ENCODE peak calls at places on chromosomes 6 and 20, in seven cellular contexts. Y is Calu3; D is activated naive CD8-positive, alpha-beta T cell treated with anti-CD3 and anti-CD28 coated beads for 36 hours; W is EL; K is RPMI7951; C is NCI-H1092 treated with DMSO at 0.1 percent for 48 hours; V is B cell. T is an unnamed sample.

GRCh38 chr20:51966296-51966971 is 164.1 kb upstream of the SALL4 start:
- DNase-seq in Y (peak; percentile 83), D (peak; percentile 4), W (peak; percentile 73), K (peak; percentile 81), C (peak; percentile 20), V (peak; percentile 10), T (peak; percentile 75)

GRCh38 chr6:123575218-123575617 is 61.5 kb downstream of the TRDN start:
- DNase-seq in Y (no peak), D (no peak), W (no peak), K (no peak), C (peak; percentile 79), V (no peak), T (no peak)

GRCh38 chr6:108632441-108632840 is 71.7 kb downstream of the FOXO3 start:
- DNase-seq in Y (no peak), D (no peak), W (no peak), K (no peak), C (no peak), V (no peak), T (no peak)

GRCh38 chr6:42459888-42460287 is 8.2 kb upstream of the TRERF1 start:
- DNase-seq in Y (no peak), D (no peak), W (no peak), K (no peak), C (no peak), V (no peak), T (no peak)

GRCh38 chr20:57087102-57087501 is 179.3 kb downstream of the BMP7 start:
- DNase-seq in Y (no peak), D (no peak), W (no peak), K (no peak), C (no peak), V (no peak), T (no peak)

GRCh38 chr20:54123587-54124180 is 50.1 kb downstream of the CYP24A1 start:
- DNase-seq in Y (peak; percentile 99), D (no peak), W (peak; percentile 95), K (peak; percentile 100), C (no peak), V (no peak), T (peak; percentile 51)

GRCh38 chr6:158414900-158415299 is 102.6 kb downstream of the TULP4 start:
- DNase-seq in Y (no peak), D (no peak), W (peak; percentile 65), K (peak; percentile 66), C (no peak), V (no peak), T (no peak)

GRCh38 chr6:6148192-6148815 is 141.6 kb upstream of the NRN1 start:
- DNase-seq in Y (no peak), D (no peak), W (no peak), K (no peak), C (no peak), V (no peak), T (no peak)

GRCh38 chr20:59948828-59949720 is 8.9 kb downstream of the FAM217B start:
- DNase-seq in Y (peak; percentile 48), D (no peak), W (peak; percentile 57), K (peak; percentile 60), C (peak; percentile 60), V (peak; percentile 64), T (no peak)

GRCh38 chr20:57409316-57409671 is 18.1 kb downstream of the RBM38 start:
- DNase-seq in Y (no peak), D (no peak), W (no peak), K (no peak), C (no peak), V (peak; percentile 29), T (no peak)

GRCh38 chr20:50533061-50533460 is 22.9 kb downstream of the PTPN1 start:
- DNase-seq in Y (no peak), D (no peak), W (peak; percentile 46), K (no peak), C (no peak), V (no peak), T (no peak)

GRCh38 chr6:135939216-135939610 is 87.7 kb downstream of the PDE7B start:
- DNase-seq in Y (no peak), D (no peak), W (no peak), K (no peak), C (no peak), V (no peak), T (no peak)

GRCh38 chr20:37640600-37641561 is 52.9 kb upstream of the CTNNBL1 start:
- DNase-seq in Y (peak; percentile 23), D (no peak), W (no peak), K (peak; percentile 54), C (peak; percentile 25), V (no peak), T (no peak)

GRCh38 chr6:130598021-130598989 is 228.9 kb upstream of the SMLR1 start:
- DNase-seq in Y (no peak), D (no peak), W (peak; percentile 54), K (peak; percentile 83), C (no peak), V (no peak), T (no peak)

GRCh38 chr20:50848341-50848808 is 53.5 kb downstream of the BCAS4 start:
- DNase-seq in Y (no peak), D (no peak), W (no peak), K (peak; percentile 44), C (peak; percentile 8), V (no peak), T (no peak)

GRCh38 chr20:32539817-32540675 is 45.1 kb downstream of the NOL4L start:
- DNase-seq in Y (peak; percentile 50), D (peak; percentile 78), W (no peak), K (no peak), C (no peak), V (peak; percentile 45), T (no peak)

GRCh38 chr6:15476631-15477380 is 186.0 kb downstream of the DTNBP1 start:
- DNase-seq in Y (no peak), D (no peak), W (peak; percentile 42), K (no peak), C (no peak), V (no peak), T (no peak)

GRCh38 chr6:136502791-136503190 is 47.4 kb downstream of the MAP7 start:
- DNase-seq in Y (no peak), D (no peak), W (no peak), K (no peak), C (no peak), V (no peak), T (no peak)

GRCh38 chr6:31585531-31585930 is 546 bp upstream of the LST1 start:
- DNase-seq in Y (peak; percentile 55), D (peak; percentile 39), W (no peak), K (no peak), C (no peak), V (peak; percentile 45), T (no peak)

GRCh38 chr20:32810941-32811340 is 8.8 kb upstream of the MAPRE1 start:
- DNase-seq in Y (no peak), D (no peak), W (no peak), K (no peak), C (no peak), V (no peak), T (no peak)

GRCh38 chr6:81766482-81767069 is 14.1 kb upstream of the TENT5A start:
- DNase-seq in Y (peak; percentile 67), D (no peak), W (peak; percentile 95), K (peak; percentile 83), C (no peak), V (no peak), T (no peak)

GRCh38 chr6:29490552-29490951 is 2.8 kb upstream of the MAS1L start:
- DNase-seq in Y (no peak), D (no peak), W (no peak), K (no peak), C (no peak), V (no peak), T (no peak)

GRCh38 chr6:3987576-3987975 is 91.4 kb downstream of the FAM217A start:
- DNase-seq in Y (no peak), D (no peak), W (no peak), K (no peak), C (no peak), V (no peak), T (no peak)

GRCh38 chr20:44624152-44624551 is 27.3 kb downstream of the ADA start:
- DNase-seq in Y (no peak), D (no peak), W (no peak), K (no peak), C (no peak), V (no peak), T (no peak)

GRCh38 chr6:43778976-43779863 is 9.2 kb downstream of the VEGFA start:
- DNase-seq in Y (no peak), D (no peak), W (no peak), K (no peak), C (no peak), V (no peak), T (no peak)

GRCh38 chr6:138520463-138520862 is 21.2 kb upstream of the NHSL1 start:
- DNase-seq in Y (no peak), D (no peak), W (peak; percentile 27), K (peak; percentile 45), C (no peak), V (peak; percentile 11), T (no peak)

GRCh38 chr6:9523462-9523861 is 891.4 kb downstream of the TFAP2A start:
- DNase-seq in Y (no peak), D (no peak), W (peak; percentile 92), K (peak; percentile 79), C (no peak), V (no peak), T (no peak)

GRCh38 chr6:42742116-42742894 is 3.6 kb downstream of the TBCC start:
- DNase-seq in Y (no peak), D (no peak), W (peak; percentile 24), K (peak; percentile 52), C (peak; percentile 28), V (no peak), T (no peak)

GRCh38 chr6:155408981-155409380 is 46.7 kb downstream of the NOX3 start:
- DNase-seq in Y (no peak), D (no peak), W (no peak), K (no peak), C (no peak), V (no peak), T (no peak)

GRCh38 chr20:57748601-57749130 is 38.9 kb upstream of the PMEPA1 start:
- DNase-seq in Y (peak; percentile 96), D (peak; percentile 54), W (peak; percentile 86), K (peak; percentile 100), C (peak; percentile 62), V (peak; percentile 60), T (no peak)

GRCh38 chr20:34023937-34024732 is 30.4 kb downstream of the RALY start:
- DNase-seq in Y (no peak), D (no peak), W (no peak), K (no peak), C (no peak), V (no peak), T (no peak)

GRCh38 chr20:3092611-3093379 is 8.3 kb upstream of the AVP start:
- DNase-seq in Y (no peak), D (peak; percentile 66), W (peak; percentile 29), K (no peak), C (no peak), V (peak; percentile 73), T (no peak)

GRCh38 chr20:33441142-33441955 is 2.2 kb downstream of the SNTA1 start:
- DNase-seq in Y (no peak), D (no peak), W (no peak), K (no peak), C (no peak), V (no peak), T (no peak)

GRCh38 chr20:57330998-57331397 is 1.4 kb downstream of the SPO11 start:
- DNase-seq in Y (no peak), D (no peak), W (no peak), K (no peak), C (no peak), V (no peak), T (no peak)

GRCh38 chr6:121335111-121336008 is 1.1 kb upstream of the TBC1D32 start:
- DNase-seq in Y (no peak), D (no peak), W (no peak), K (peak; percentile 19), C (no peak), V (no peak), T (no peak)

GRCh38 chr6:71406871-71407860 is 118.6 kb downstream of the OGFRL1 start:
- DNase-seq in Y (peak; percentile 56), D (no peak), W (peak; percentile 36), K (peak; percentile 20), C (no peak), V (no peak), T (peak; percentile 52)

T was measured in H1.